ENCODE peak calls at places on chromosome 11, in four cellular contexts. H, C, U and P are unnamed samples.

GRCh38 chr11:83671295-83671694 is 385.1 kb upstream of the CCDC90B start:
- DNase-seq in H (no peak), C (no peak), U (no peak), P (no peak)

GRCh38 chr11:78451371-78452150 is 33.9 kb upstream of the GAB2 start:
- DNase-seq in H (no peak), C (no peak), U (no peak), P (no peak)

GRCh38 chr11:72038491-72038890 is 39.8 kb downstream of the IL18BP start:
- DNase-seq in H (no peak), C (no peak), U (peak), P (no peak)

GRCh38 chr11:33268945-33269567 is 11.9 kb downstream of the HIPK3 start:
- DNase-seq in H (no peak), C (no peak), U (no peak), P (no peak)

GRCh38 chr11:65539401-65540289 is 14.8 kb downstream of the SCYL1 start:
- DNase-seq in H (peak), C (no peak), U (no peak), P (no peak)

GRCh38 chr11:119361056-119361787 is 14.7 kb upstream of the MFRP start:
- DNase-seq in H (no peak), C (peak), U (peak), P (peak)

GRCh38 chr11:77346906-77347603 is 45.6 kb upstream of the GDPD4 start:
- DNase-seq in H (no peak), C (no peak), U (no peak), P (no peak)

GRCh38 chr11:130465259-130465658 is 16.8 kb downstream of the ADAMTS15 start:
- DNase-seq in H (no peak), C (no peak), U (no peak), P (no peak)

GRCh38 chr11:9616042-9616640 is 42.7 kb downstream of the WEE1 start:
- DNase-seq in H (no peak), C (no peak), U (no peak), P (no peak)

GRCh38 chr11:108647701-108648527 is 17.0 kb upstream of the DDX10 start:
- DNase-seq in H (peak), C (peak), U (peak), P (no peak)